ENCODE peak calls at places on chromosome 18, in six cellular contexts. L is sciatic nerve; Y is psoas muscle; E is left colon; R is activated naive CD8-positive, alpha-beta T cell treated with anti-CD3 and anti-CD28 coated beads, Interleukin-2, amount 10 ng/mL, durations not matched to agents 7 days and 5 days; J is GM12878. O is an unnamed sample.

GRCh38 chr18:35780937-35781336 is 191.5 kb upstream of the RMP24 start:
- ATAC-seq in L (no peak), Y (no peak), E (no peak), R (no peak), J (no peak), O (no peak)

GRCh38 chr18:37276111-37276510 is 289.5 kb downstream of the CELF4 start:
- ATAC-seq in L (no peak), Y (no peak), E (no peak), R (no peak), J (no peak), O (no peak)

GRCh38 chr18:76983184-76983583 is 149.4 kb downstream of the MBP start:
- ATAC-seq in L (peak), Y (peak), E (peak), R (peak), J (peak), O (peak)

GRCh38 chr18:62509779-62510178 is 13.0 kb upstream of the ZCCHC2 start:
- ATAC-seq in L (no peak), Y (no peak), E (peak), R (no peak), J (no peak), O (no peak)

GRCh38 chr18:10249270-10249669 is 205.2 kb upstream of the APCDD1 start:
- ATAC-seq in L (no peak), Y (no peak), E (no peak), R (no peak), J (no peak), O (no peak)

GRCh38 chr18:3015203-3015590 is 2.3 kb upstream of the LPIN2 start:
- ATAC-seq in L (no peak), Y (no peak), E (no peak), R (no peak), J (no peak), O (no peak)

GRCh38 chr18:46215902-46216723 is 111.9 kb downstream of the HAUS1 start:
- ATAC-seq in L (no peak), Y (peak), E (no peak), R (no peak), J (no peak), O (no peak)

GRCh38 chr18:48819276-48819675 is 131.5 kb downstream of the SMAD7 start:
- ATAC-seq in L (no peak), Y (peak), E (peak), R (no peak), J (no peak), O (no peak)

GRCh38 chr18:79353238-79353637 is 42.5 kb upstream of the NFATC1 start:
- ATAC-seq in L (peak), Y (no peak), E (no peak), R (no peak), J (no peak), O (no peak)

GRCh38 chr18:75051757-75052156 is 157.2 kb downstream of the PTGR3 start:
- ATAC-seq in L (no peak), Y (no peak), E (no peak), R (no peak), J (no peak), O (no peak)

GRCh38 chr18:11533942-11534496 is 75.4 kb upstream of the SLC35G4 start:
- ATAC-seq in L (no peak), Y (no peak), E (no peak), R (no peak), J (no peak), O (no peak)

GRCh38 chr18:26685438-26686173 is 137.3 kb upstream of the KCTD1 start:
- ATAC-seq in L (no peak), Y (no peak), E (no peak), R (no peak), J (no peak), O (no peak)

GRCh38 chr18:44458777-44459176 is 221.9 kb upstream of the SETBP1 start:
- ATAC-seq in L (no peak), Y (no peak), E (no peak), R (no peak), J (no peak), O (no peak)

GRCh38 chr18:50986360-50987087 is 18.7 kb downstream of the ELAC1 start:
- ATAC-seq in L (no peak), Y (peak), E (no peak), R (no peak), J (no peak), O (no peak)

GRCh38 chr18:3256693-3257626 is 5.0 kb upstream of the MYL12B start:
- ATAC-seq in L (no peak), Y (peak), E (no peak), R (no peak), J (peak), O (no peak)

GRCh38 chr18:75107196-75107930 is 101.6 kb downstream of the PTGR3 start:
- ATAC-seq in L (no peak), Y (no peak), E (no peak), R (no peak), J (no peak), O (no peak)

GRCh38 chr18:22163432-22163831 is 6.0 kb upstream of the GATA6 start:
- ATAC-seq in L (no peak), Y (no peak), E (no peak), R (no peak), J (no peak), O (no peak)

GRCh38 chr18:49082714-49083688 is 132.2 kb upstream of the SMAD7 start:
- ATAC-seq in L (no peak), Y (no peak), E (no peak), R (peak), J (no peak), O (no peak)

GRCh38 chr18:56804395-56804794 is 153.2 kb downstream of the WDR7 start:
- ATAC-seq in L (no peak), Y (no peak), E (no peak), R (no peak), J (peak), O (no peak)

GRCh38 chr18:36893227-36893626 is 64.3 kb downstream of the KIAA1328 start:
- ATAC-seq in L (no peak), Y (no peak), E (no peak), R (no peak), J (no peak), O (no peak)

GRCh38 chr18:489244-490023 is 11.1 kb downstream of the COLEC12 start:
- ATAC-seq in L (no peak), Y (no peak), E (no peak), R (no peak), J (no peak), O (no peak)

GRCh38 chr18:13524824-13525223 is 201.5 kb downstream of the FAM210A start:
- ATAC-seq in L (no peak), Y (peak), E (no peak), R (no peak), J (no peak), O (no peak)

GRCh38 chr18:46070683-46071614 is 1.1 kb downstream of the PSTPIP2 start:
- ATAC-seq in L (peak), Y (no peak), E (no peak), R (peak), J (peak), O (peak)

GRCh38 chr18:23133860-23134779 is 1.2 kb upstream of the CABLES1 start:
- ATAC-seq in L (no peak), Y (no peak), E (peak), R (no peak), J (peak), O (peak)

GRCh38 chr18:35089382-35089781 is 48.2 kb downstream of the MAPRE2 start:
- ATAC-seq in L (no peak), Y (no peak), E (no peak), R (no peak), J (no peak), O (no peak)

GRCh38 chr18:56270851-56271250 is 367.5 kb downstream of the TXNL1 start:
- ATAC-seq in L (no peak), Y (no peak), E (no peak), R (no peak), J (no peak), O (no peak)

GRCh38 chr18:3062798-3063563 is 50.0 kb upstream of the LPIN2 start:
- ATAC-seq in L (peak), Y (peak), E (peak), R (peak), J (peak), O (peak)

GRCh38 chr18:10482985-10483949 is 28.8 kb downstream of the APCDD1 start:
- ATAC-seq in L (peak), Y (no peak), E (no peak), R (peak), J (peak), O (peak)

GRCh38 chr18:2907459-2908145 is 60.8 kb downstream of the EMILIN2 start:
- ATAC-seq in L (no peak), Y (no peak), E (peak), R (peak), J (peak), O (no peak)

GRCh38 chr18:51514128-51514527 is 316.6 kb upstream of the MEX3C start:
- ATAC-seq in L (no peak), Y (no peak), E (no peak), R (no peak), J (no peak), O (peak)

GRCh38 chr18:10895976-10896375 is 253.4 kb downstream of the PIEZO2 start:
- ATAC-seq in L (no peak), Y (no peak), E (no peak), R (no peak), J (no peak), O (no peak)

GRCh38 chr18:12424252-12424651 is 16.5 kb downstream of the PRELID3A start:
- ATAC-seq in L (no peak), Y (no peak), E (no peak), R (no peak), J (no peak), O (no peak)